ENCODE peak calls at places on chromosomes 1 and 21, in five cellular contexts. G is heart left ventricle; H is CD4-positive, alpha-beta T cell; D is effector memory CD4-positive, alpha-beta T cell; Q is pancreas. B is an unnamed sample.
A peak's percentile ranks its signal among the peaks of the same experiment; 100 is the strongest.

GRCh38 chr1:215257280-215257679 is 174.7 kb downstream of the KCNK2 start:
- DNase-seq in G (no peak), H (no peak), D (no peak), Q (no peak), B (no peak)

GRCh38 chr1:226308166-226308722 is 720 bp downstream of the LIN9 start:
- DNase-seq in G (peak; percentile 45), H (peak; percentile 41), D (peak; percentile 10), Q (no peak), B (no peak)

GRCh38 chr1:208475951-208476824 is 232.0 kb upstream of the PLXNA2 start:
- DNase-seq in G (peak; percentile 33), H (no peak), D (no peak), Q (no peak), B (no peak)

GRCh38 chr1:85433096-85433495 is 31.9 kb downstream of the DDAH1 start:
- DNase-seq in G (no peak), H (no peak), D (no peak), Q (no peak), B (no peak)

GRCh38 chr1:100657876-100658715 is 61.4 kb upstream of the VCAM1 start:
- DNase-seq in G (no peak), H (no peak), D (no peak), Q (no peak), B (no peak)

GRCh38 chr1:11893907-11894251 is 32.3 kb downstream of the KIAA2013 start:
- DNase-seq in G (peak; percentile 72), H (peak; percentile 75), D (peak; percentile 61), Q (peak; percentile 92), B (peak; percentile 14)

GRCh38 chr1:35226546-35226945 is 33.6 kb upstream of the SFPQ start:
- DNase-seq in G (no peak), H (no peak), D (no peak), Q (no peak), B (no peak)

GRCh38 chr1:101316801-101317200 is 80.0 kb downstream of the S1PR1 start:
- DNase-seq in G (no peak), H (no peak), D (no peak), Q (no peak), B (no peak)

GRCh38 chr1:9294440-9294773 is 1.7 kb downstream of the SPSB1 start:
- DNase-seq in G (no peak), H (no peak), D (no peak), Q (no peak), B (no peak)

GRCh38 chr1:32215629-32216505 is 6.3 kb downstream of the TMEM234 start:
- DNase-seq in G (peak; percentile 46), H (peak; percentile 62), D (peak; percentile 40), Q (no peak), B (peak; percentile 42)

GRCh38 chr1:29282135-29282923 is 46.0 kb downstream of the PTPRU start:
- DNase-seq in G (no peak), H (no peak), D (no peak), Q (no peak), B (no peak)

GRCh38 chr21:40015818-40016217 is 148.6 kb downstream of the PCP4 start:
- DNase-seq in G (no peak), H (no peak), D (no peak), Q (no peak), B (no peak)

GRCh38 chr1:181179980-181180964 is 91.8 kb downstream of the IER5 start:
- DNase-seq in G (peak; percentile 73), H (no peak), D (no peak), Q (no peak), B (peak; percentile 95)

GRCh38 chr1:56094168-56094567 is 485.2 kb downstream of the PLPP3 start:
- DNase-seq in G (no peak), H (no peak), D (no peak), Q (no peak), B (no peak)

GRCh38 chr1:204283711-204284651 is 70.2 kb upstream of the GOLT1A start:
- DNase-seq in G (peak; percentile 61), H (no peak), D (no peak), Q (no peak), B (no peak)

GRCh38 chr1:11046625-11047365 is at the start of gene MASP2:
- DNase-seq in G (no peak), H (no peak), D (no peak), Q (no peak), B (no peak)

GRCh38 chr21:33364830-33365229 is 38.4 kb upstream of the IFNGR2 start:
- DNase-seq in G (no peak), H (no peak), D (no peak), Q (no peak), B (no peak)

GRCh38 chr1:153648000-153648643 is 10.4 kb upstream of the SNAPIN start:
- DNase-seq in G (no peak), H (no peak), D (no peak), Q (peak; percentile 21), B (no peak)

GRCh38 chr21:46480466-46480865 is 21.8 kb downstream of the DIP2A start:
- DNase-seq in G (no peak), H (no peak), D (no peak), Q (no peak), B (no peak)

GRCh38 chr1:19477284-19478240 is 7.8 kb downstream of the CAPZB start:
- DNase-seq in G (no peak), H (no peak), D (no peak), Q (no peak), B (no peak)

GRCh38 chr1:175409938-175410337 is 217.4 kb upstream of the KIAA0040 start:
- DNase-seq in G (no peak), H (no peak), D (no peak), Q (no peak), B (no peak)

GRCh38 chr1:172279951-172280350 is 140.5 kb upstream of the C1orf105 start:
- DNase-seq in G (no peak), H (no peak), D (no peak), Q (no peak), B (no peak)

GRCh38 chr1:154910851-154911250 is 25.7 kb downstream of the PMVK start:
- DNase-seq in G (no peak), H (no peak), D (no peak), Q (peak; percentile 20), B (no peak)

GRCh38 chr1:11132571-11133293 is 33.1 kb upstream of the EXOSC10 start:
- DNase-seq in G (no peak), H (no peak), D (no peak), Q (no peak), B (no peak)

GRCh38 chr1:70499695-70500094 is 88.6 kb downstream of the CTH start:
- DNase-seq in G (no peak), H (no peak), D (no peak), Q (no peak), B (no peak)

GRCh38 chr1:162878000-162878596 is 17.1 kb upstream of the CCDC190 start:
- DNase-seq in G (peak; percentile 47), H (no peak), D (no peak), Q (no peak), B (peak; percentile 14)

GRCh38 chr1:81449786-81450185 is 350.9 kb upstream of the ADGRL2 start:
- DNase-seq in G (no peak), H (no peak), D (no peak), Q (no peak), B (no peak)

GRCh38 chr1:173303984-173304383 is 96.9 kb upstream of the TNFSF4 start:
- DNase-seq in G (no peak), H (no peak), D (no peak), Q (no peak), B (no peak)

GRCh38 chr21:32414579-32415358 is 2.3 kb downstream of the EVA1C start:
- DNase-seq in G (no peak), H (no peak), D (no peak), Q (no peak), B (peak; percentile 18)

GRCh38 chr1:55369474-55369873 is 154.3 kb upstream of the USP24 start:
- DNase-seq in G (no peak), H (no peak), D (no peak), Q (no peak), B (no peak)

GRCh38 chr1:113452921-113453770 is 62.8 kb downstream of the MAGI3 start:
- DNase-seq in G (no peak), H (no peak), D (no peak), Q (no peak), B (no peak)

GRCh38 chr1:33985166-33985565 is 121.3 kb downstream of the HMGB4 start:
- DNase-seq in G (peak; percentile 31), H (no peak), D (no peak), Q (no peak), B (no peak)
- H3K27ac ChIP-seq in G (no peak overlapping the region), H (no peak overlapping the region), D (no peak overlapping the region), Q (no peak overlapping the region), B (no peak overlapping the region)

GRCh38 chr1:109369167-109369746 is 28.5 kb downstream of the SORT1 start:
- DNase-seq in G (no peak), H (no peak), D (no peak), Q (no peak), B (no peak)

GRCh38 chr1:109370712-109371270 is 26.9 kb downstream of the SORT1 start:
- DNase-seq in G (no peak), H (no peak), D (no peak), Q (no peak), B (no peak)

GRCh38 chr1:109365642-109366204 is 32.0 kb downstream of the SORT1 start:
- DNase-seq in G (no peak), H (no peak), D (no peak), Q (no peak), B (no peak)

GRCh38 chr1:109371271-109371739 is 26.4 kb downstream of the SORT1 start:
- DNase-seq in G (no peak), H (no peak), D (no peak), Q (no peak), B (no peak)

GRCh38 chr1:109368464-109368863 is 29.3 kb downstream of the SORT1 start:
- DNase-seq in G (no peak), H (no peak), D (no peak), Q (no peak), B (no peak)
- H3K27ac ChIP-seq in G (no peak overlapping the region), H (no peak overlapping the region), D (no peak overlapping the region), Q (no peak overlapping the region), B (no peak overlapping the region)

DNA sequence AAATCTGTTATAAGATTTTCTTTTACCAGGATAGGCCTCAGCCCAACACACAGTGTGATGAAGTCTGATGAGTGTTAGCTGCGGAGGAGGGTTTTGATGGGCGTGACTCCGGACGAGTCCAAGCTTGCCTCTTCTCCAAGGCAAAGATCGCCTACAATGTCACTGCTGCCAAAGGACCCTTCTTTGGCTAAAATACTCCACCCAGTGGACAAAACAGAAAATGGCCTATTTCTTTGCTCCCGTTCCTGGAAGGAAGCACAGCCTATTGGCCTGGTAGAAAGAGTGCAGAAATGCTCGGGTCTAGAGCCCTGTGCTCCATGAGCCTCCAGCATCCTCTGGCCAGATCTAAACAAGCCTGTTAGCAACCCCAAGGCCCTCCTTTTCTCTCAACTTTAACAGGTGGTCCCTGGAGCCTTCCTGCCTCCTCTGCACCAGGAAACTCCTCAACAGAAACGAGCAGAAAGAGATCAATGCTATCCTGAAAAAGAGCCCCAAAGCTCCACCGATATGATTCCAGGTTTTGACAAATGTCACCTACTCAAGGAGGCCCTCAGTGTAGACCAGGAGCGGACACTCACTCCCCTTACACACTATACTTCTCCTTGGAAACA is 3.4 kb upstream of the CASQ2 start:
- DNase-seq in G (peak; percentile 68), H (no peak), D (no peak), Q (no peak), B (peak; percentile 21)
- H3K27ac ChIP-seq in G (peak overlapping the region; percentile 90), H (no peak overlapping the region), D (no peak overlapping the region), Q (peak overlapping the region; percentile 39), B (no peak overlapping the region)

DNA sequence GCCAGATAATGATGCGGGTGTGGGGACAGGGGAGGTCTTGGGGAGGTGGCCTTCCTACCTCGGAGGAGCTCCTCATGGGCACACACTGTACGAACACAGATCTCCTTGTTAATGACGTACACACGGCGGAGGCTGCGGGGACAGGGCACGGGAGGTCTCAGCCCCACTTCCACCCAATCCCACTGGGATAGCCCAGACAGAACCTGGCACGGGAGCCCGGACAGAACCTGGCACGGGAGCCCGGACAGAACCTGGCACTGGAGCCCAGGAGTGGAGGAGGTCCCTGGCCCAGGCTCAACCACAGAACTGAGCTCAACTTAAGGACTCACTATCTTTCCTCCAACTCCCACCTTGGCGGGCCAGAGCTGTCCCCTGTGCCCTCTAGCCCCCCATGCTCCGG is 5.2 kb downstream of the MFAP2 start:
- DNase-seq in G (no peak), H (no peak), D (no peak), Q (no peak), B (no peak)
- H3K27ac ChIP-seq in G (no peak overlapping the region), H (no peak overlapping the region), D (no peak overlapping the region), Q (no peak overlapping the region), B (no peak overlapping the region)

B was measured in caudate nucleus.